ENCODE peak calls at places on chromosomes 4 and X, in six cellular contexts. Z is endothelial cell of umbilical vein, A is thoracic aorta, J is foreskin fibroblast, P is fibroblast of the aortic adventitia, D is hepatocyte. F is an unnamed sample.

GRCh38 chr4:99861120-99861905 is 32.9 kb downstream of the LAMTOR3 start:
- DNase-seq in Z (no peak), A (no peak), J (no peak), P (no peak), D (no peak), F (no peak)

GRCh38 chrX:151796576-151796975 is 62.0 kb downstream of the CNGA2 start:
- DNase-seq in Z (no peak), A (no peak), J (no peak), P (no peak), D (no peak), F (no peak)

GRCh38 chrX:23334871-23335599 is 386 bp downstream of the PTCHD1 start:
- DNase-seq in Z (no peak), A (no peak), J (no peak), P (no peak), D (peak), F (no peak)

GRCh38 chrX:2484721-2485459 is 15.9 kb downstream of the DHRSX start:
- DNase-seq in Z (no peak), A (no peak), J (peak), P (peak), D (no peak), F (no peak)

GRCh38 chr4:69470561-69470960 is 25.1 kb downstream of the UGT2B4 start:
- DNase-seq in Z (no peak), A (no peak), J (no peak), P (no peak), D (no peak), F (no peak)

GRCh38 chrX:15718283-15718970 is 19.6 kb upstream of the CA5B start:
- DNase-seq in Z (no peak), A (no peak), J (no peak), P (no peak), D (peak), F (no peak)

GRCh38 chrX:120426599-120426998 is 42.5 kb downstream of the LAMP2 start:
- DNase-seq in Z (no peak), A (no peak), J (peak), P (peak), D (no peak), F (peak)

GRCh38 chrX:39816871-39817731 is 280.7 kb downstream of the BCOR start:
- DNase-seq in Z (no peak), A (no peak), J (peak), P (peak), D (peak), F (no peak)

GRCh38 chrX:136868283-136869055 is 12.1 kb downstream of the RBMX start:
- DNase-seq in Z (no peak), A (no peak), J (no peak), P (no peak), D (no peak), F (no peak)

GRCh38 chr4:169253904-169254303 is 16.9 kb downstream of the SH3RF1 start:
- DNase-seq in Z (peak), A (no peak), J (peak), P (peak), D (no peak), F (no peak)

DNA sequence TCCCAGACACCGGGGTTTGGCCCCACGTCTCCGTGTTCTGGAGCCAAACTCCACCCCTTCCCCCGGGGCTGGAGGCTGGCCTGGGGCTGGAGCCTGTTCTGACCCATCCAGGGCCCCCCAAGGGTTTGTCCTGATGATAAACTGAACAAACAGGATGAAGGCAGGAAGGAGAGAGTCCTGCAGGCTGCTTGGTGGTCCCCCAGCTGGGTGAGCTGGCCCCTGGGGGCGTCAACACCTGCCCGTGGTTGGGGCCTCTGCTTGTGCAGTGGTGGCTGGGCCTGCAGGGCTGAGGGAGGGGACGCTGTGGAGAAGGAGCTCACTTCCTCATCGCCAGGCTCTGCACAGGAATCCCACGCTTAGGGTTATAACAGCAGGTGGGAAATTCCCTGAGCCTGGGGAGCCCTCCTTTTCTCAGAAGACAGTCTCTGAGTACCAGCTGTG is 2.3 kb downstream of the SH3TC1 start:
- DNase-seq in Z (peak), A (no peak), J (no peak), P (no peak), D (no peak), F (no peak)
- H3K4me3 ChIP-seq in Z (peak), A (peak), J (no peak), P (no peak), D (no peak), F (no peak)

DNA sequence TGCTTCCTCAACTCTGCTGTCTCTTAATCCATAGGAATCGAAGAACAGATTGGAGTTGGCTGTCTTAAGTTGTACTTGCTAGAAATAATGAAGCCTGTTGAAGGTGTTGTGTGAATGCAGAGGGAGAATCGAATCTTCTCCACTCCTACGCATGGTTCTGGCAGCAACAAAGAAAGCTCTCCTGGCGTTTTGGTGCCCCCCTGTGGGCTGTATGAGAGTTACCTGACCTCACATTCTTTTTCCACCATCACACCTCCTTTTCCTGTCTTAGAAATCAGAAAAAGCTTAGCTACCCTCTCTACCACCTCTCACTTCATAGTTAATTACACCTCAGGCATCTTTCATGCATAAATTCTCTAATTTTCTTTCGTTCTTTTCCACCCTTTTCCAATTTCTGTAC is 16.3 kb downstream of the KLF8 start:
- DNase-seq in Z (peak), A (no peak), J (peak), P (peak), D (peak), F (no peak)
- TF ChIP-seq CTCF in Z (peak), A (peak), J (peak), P (peak), D (peak), F (peak)

GRCh38 chrX:112048707-112049106 is 33.9 kb downstream of the TRPC5 start:
- DNase-seq in Z (no peak), A (no peak), J (no peak), P (no peak), D (peak), F (no peak)

GRCh38 chrX:112056886-112057285 is 25.7 kb downstream of the TRPC5 start:
- DNase-seq in Z (no peak), A (no peak), J (no peak), P (no peak), D (no peak), F (no peak)

GRCh38 chrX:112053169-112053568 is 29.4 kb downstream of the TRPC5 start:
- DNase-seq in Z (no peak), A (no peak), J (no peak), P (no peak), D (no peak), F (no peak)

DNA sequence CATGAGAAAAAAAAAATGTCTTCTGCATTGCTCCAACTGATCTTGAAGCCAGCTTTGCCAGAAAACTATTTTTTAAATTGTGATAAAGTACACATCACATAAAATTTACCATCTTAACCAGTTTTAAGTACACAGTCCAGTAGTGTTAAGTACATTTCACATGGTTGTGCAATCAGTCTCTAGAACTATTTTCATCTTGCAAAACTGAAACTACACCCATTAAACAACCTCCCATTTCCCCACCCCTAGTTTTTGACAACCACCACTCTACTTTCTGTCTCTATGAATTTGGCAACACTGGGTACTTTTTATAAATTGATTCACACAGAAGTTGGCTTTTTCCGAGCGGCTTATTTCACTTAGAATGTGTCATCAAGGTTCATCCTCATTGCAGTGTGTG is 31.0 kb downstream of the TRPC5 start:
- DNase-seq in Z (no peak), A (no peak), J (no peak), P (no peak), D (no peak), F (no peak)
- H3K4me3 ChIP-seq in Z (no peak), A (no peak), J (no peak), P (no peak), D (no peak), F (no peak)

GRCh38 chrX:133698298-133698697 is 283.0 kb upstream of the GPC4 start:
- DNase-seq in Z (no peak), A (no peak), J (peak), P (peak), D (no peak), F (no peak)
- TF ChIP-seq CTCF in Z (no peak), A (no peak), J (peak), P (no peak), D (peak), F (peak)

GRCh38 chr4:176323511-176324160 is 3.9 kb downstream of the SPCS3 start:
- DNase-seq in Z (no peak), A (no peak), J (no peak), P (peak), D (no peak), F (no peak)

GRCh38 chr4:176320340-176320975 is 692 bp downstream of the SPCS3 start:
- DNase-seq in Z (peak), A (peak), J (peak), P (peak), D (peak), F (peak)

GRCh38 chr4:176319704-176320339 is at the start of gene SPCS3:
- DNase-seq in Z (peak), A (peak), J (peak), P (peak), D (peak), F (peak)

GRCh38 chr4:176320976-176321361 is 1.2 kb downstream of the SPCS3 start:
- DNase-seq in Z (peak), A (no peak), J (no peak), P (peak), D (no peak), F (no peak)

DNA sequence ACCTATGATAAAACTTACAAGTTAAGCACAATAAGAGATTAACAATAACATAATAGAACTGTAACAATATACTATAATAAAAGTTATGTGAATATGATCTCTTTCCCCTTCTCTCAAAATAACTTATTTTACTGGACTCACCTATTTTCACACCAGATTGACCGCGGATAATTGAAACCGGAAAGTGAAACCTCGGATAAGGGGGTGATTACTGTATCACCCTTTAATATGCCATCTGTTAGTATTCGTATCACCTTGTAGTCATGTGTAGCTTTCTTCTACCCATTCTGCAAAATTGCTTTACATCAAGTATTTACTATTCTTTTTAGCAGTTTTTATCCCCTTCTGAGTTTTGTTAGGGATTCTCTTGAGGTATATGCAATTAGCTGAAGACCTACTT is 1.8 kb downstream of the SPCS3 start:
- DNase-seq in Z (no peak), A (no peak), J (no peak), P (no peak), D (no peak), F (no peak)
- H3K4me3 ChIP-seq in Z (peak), A (peak), J (peak), P (peak), D (peak), F (peak)

DNA sequence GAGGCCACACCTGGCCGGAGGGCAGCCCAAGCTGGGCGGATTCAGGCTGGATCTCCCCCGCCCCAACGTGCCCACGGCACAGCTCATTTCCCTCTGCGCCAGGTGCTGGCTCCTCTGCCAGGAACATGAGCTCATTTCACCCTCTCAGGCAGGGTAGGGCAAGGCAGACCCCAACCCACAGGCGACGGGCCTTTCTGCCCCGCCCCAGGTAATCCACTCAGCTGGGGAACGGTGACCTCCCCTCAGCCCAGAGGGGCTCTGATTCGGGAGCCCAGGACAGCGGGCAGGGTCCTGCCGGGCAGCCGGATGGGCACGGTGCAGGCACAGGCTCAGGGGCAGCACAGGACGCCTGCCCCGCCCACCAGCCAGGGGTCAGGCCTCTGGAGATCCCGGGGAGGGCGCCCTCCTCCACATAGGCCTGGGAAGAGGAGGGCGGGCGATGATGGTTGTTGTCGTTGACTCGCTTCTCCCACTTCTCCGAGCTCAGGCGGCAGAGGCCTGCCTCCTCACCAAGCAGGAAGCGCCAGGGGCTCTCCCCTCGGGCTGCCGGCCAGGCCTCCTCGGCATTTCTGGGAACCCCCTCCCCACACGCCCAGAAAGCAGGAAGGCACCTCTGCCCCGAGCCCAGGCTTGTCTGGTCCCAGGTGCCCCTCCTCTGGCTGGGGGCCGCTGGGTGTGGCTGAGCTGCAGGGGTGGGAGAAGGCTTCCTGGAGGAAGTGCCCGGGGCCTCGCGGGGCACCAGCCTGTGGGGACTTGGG is 31.1 kb downstream of the TACC3 start:
- DNase-seq in Z (peak), A (no peak), J (no peak), P (no peak), D (no peak), F (no peak)
- TF ChIP-seq CTCF in Z (no peak), A (no peak), J (no peak), P (no peak), D (no peak), F (no peak)

DNA sequence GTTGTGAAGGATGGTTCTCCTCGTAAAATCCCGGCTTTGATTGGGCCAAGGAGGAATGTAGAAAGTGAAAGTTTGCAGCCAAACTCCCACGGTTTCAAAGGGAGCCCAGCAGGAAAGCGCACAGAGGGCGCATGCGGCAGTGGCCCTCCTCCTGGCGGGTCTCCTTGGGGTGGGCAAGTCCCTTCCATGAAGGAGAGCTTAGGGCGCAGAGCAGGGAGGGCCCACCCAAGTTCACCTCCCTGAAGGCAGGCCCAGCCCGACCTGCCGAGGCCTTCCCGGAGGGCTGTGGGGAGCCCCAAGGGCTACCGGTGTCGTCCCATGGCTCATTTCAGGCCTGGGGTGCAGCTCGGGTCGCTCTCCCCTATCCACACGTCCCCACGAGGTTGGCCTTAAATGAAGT is 2.0 kb downstream of the PDZD4 start:
- DNase-seq in Z (no peak), A (no peak), J (no peak), P (no peak), D (no peak), F (no peak)
- H3K4me3 ChIP-seq in Z (no peak), A (peak), J (no peak), P (no peak), D (no peak), F (no peak)

GRCh38 chr4:74000301-74000700 is 1.8 kb upstream of the CXCL5 start:
- DNase-seq in Z (no peak), A (no peak), J (no peak), P (no peak), D (no peak), F (no peak)

GRCh38 chr4:73998040-73999011 is at the start of gene CXCL5:
- DNase-seq in Z (peak), A (no peak), J (peak), P (peak), D (peak), F (no peak)
- TF ChIP-seq CTCF in Z (peak), A (no peak), J (peak), P (peak), D (no peak), F (peak)

GRCh38 chr4:80921441-80921840 is 109.1 kb upstream of the BMP3 start:
- DNase-seq in Z (no peak), A (no peak), J (no peak), P (no peak), D (no peak), F (no peak)
- H3K4me3 ChIP-seq in Z (no peak), A (no peak), J (no peak), P (no peak), D (no peak), F (no peak)